ENCODE peak calls at places on chromosomes 5 and 9, in four cellular contexts. J is A549, P is K562, A is H1. S is an unnamed sample.

GRCh38 chr5:78810098-78810497 is 161.5 kb upstream of the LHFPL2 start:
- DNase-seq in A (no peak), J (no peak), P (no peak), S (no peak)

GRCh38 chr9:79976501-79977444 is 405.0 kb downstream of the TLE4 start:
- DNase-seq in J (no peak), P (no peak), A (no peak), S (no peak)

GRCh38 chr5:98839469-98840383 is 66.3 kb downstream of the RGMB start:
- DNase-seq in P (no peak), J (no peak), A (no peak), S (peak)

GRCh38 chr5:61450880-61451279 is 118.8 kb downstream of the ZSWIM6 start:
- DNase-seq in A (no peak), P (no peak), J (no peak), S (no peak)

GRCh38 chr5:4700082-4700481 is 440.0 kb upstream of the ADAMTS16 start:
- DNase-seq in A (peak), P (peak), J (no peak), S (peak)

GRCh38 chr5:87541033-87541432 is 128.3 kb upstream of the CCNH start:
- DNase-seq in J (no peak), A (no peak), P (no peak), S (no peak)

GRCh38 chr9:36328798-36329411 is 70.7 kb upstream of the GNE start:
- DNase-seq in P (peak), A (no peak), J (peak), S (peak)

GRCh38 chr5:69450116-69450515 is 35.2 kb downstream of the MARVELD2 start:
- DNase-seq in J (peak), A (no peak), P (no peak), S (no peak)

GRCh38 chr9:75369989-75370388 is 281.7 kb downstream of the OSTF1 start:
- DNase-seq in P (no peak), J (no peak), A (no peak), S (no peak)

GRCh38 chr5:126031989-126032716 is 391.1 kb upstream of the GRAMD2B start:
- DNase-seq in A (no peak), P (no peak), J (no peak), S (no peak)

GRCh38 chr5:169631360-169631759 is 5.7 kb upstream of the DOCK2 start:
- DNase-seq in P (no peak), A (no peak), J (no peak), S (no peak)

GRCh38 chr9:87516222-87516930 is 18.7 kb downstream of the DAPK1 start:
- DNase-seq in J (no peak), A (no peak), P (peak), S (peak)

GRCh38 chr5:14357441-14357840 is 214.3 kb downstream of the TRIO start:
- DNase-seq in A (peak), P (no peak), J (no peak), S (no peak)

GRCh38 chr9:20783057-20784038 is 99.3 kb downstream of the FOCAD start:
- DNase-seq in P (no peak), A (no peak), J (no peak), S (no peak)

GRCh38 chr5:61599370-61600140 is 267.5 kb downstream of the ZSWIM6 start:
- DNase-seq in J (peak), P (no peak), A (no peak), S (peak)

GRCh38 chr9:129568560-129569505 is 52.1 kb downstream of the C9orf50 start:
- DNase-seq in A (peak), J (peak), P (peak), S (peak)
- TF ChIP-seq KDM1A in A (no peak), J (no peak), P (no peak), S (peak)

GRCh38 chr9:105043370-105043936 is 115.5 kb upstream of the ABCA1 start:
- DNase-seq in P (no peak), J (no peak), A (no peak), S (no peak)
- TF ChIP-seq KDM1A in P (no peak), J (no peak), A (no peak), S (no peak)

GRCh38 chr9:14136047-14136446 is 177.9 kb downstream of the NFIB start:
- DNase-seq in P (no peak), J (no peak), A (no peak), S (no peak)

GRCh38 chr9:14131353-14132088 is 182.4 kb downstream of the NFIB start:
- DNase-seq in P (no peak), J (no peak), A (no peak), S (no peak)

GRCh38 chr9:14132798-14133197 is 181.1 kb downstream of the NFIB start:
- DNase-seq in P (no peak), A (no peak), J (no peak), S (no peak)

GRCh38 chr9:14136646-14137370 is 177.1 kb downstream of the NFIB start:
- DNase-seq in A (no peak), P (no peak), J (no peak), S (no peak)

GRCh38 chr9:14133394-14133793 is 180.5 kb downstream of the NFIB start:
- DNase-seq in A (no peak), J (no peak), P (no peak), S (no peak)
- TF ChIP-seq KDM1A in A (no peak), J (no peak), P (no peak), S (no peak)

DNA sequence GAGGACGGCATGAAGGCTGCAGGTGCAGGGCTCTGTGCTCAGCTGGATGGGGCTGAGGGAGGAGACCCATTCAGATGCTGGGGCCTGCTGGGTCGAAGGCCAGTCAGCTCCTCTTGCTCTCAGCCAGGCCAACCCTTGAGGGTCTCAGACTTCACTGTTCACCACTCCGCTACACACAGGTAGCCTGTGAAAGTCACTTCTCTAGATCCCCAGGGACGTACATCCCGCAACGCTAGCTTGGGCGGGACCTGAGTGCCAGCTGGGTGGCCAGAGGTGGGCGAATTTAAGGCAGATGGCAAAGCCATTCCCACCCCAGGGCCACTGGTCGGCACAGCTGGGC is 42.2 kb upstream of the FCN1 start:
- DNase-seq in J (no peak), A (no peak), P (no peak), S (no peak)
- TF ChIP-seq KDM1A in J (no peak), A (no peak), P (no peak), S (no peak)